ENCODE peak calls at places on chromosomes 11 and 22, in four cellular contexts. Q is endothelial cell; F is CD8-positive, alpha-beta T cell; I is heart left ventricle. U is an unnamed sample.
A peak's percentile ranks its signal among the peaks of the same experiment; 100 is the strongest.

GRCh38 chr11:62705401-62705800 is 1.8 kb downstream of the BSCL2 start:
- DNase-seq in F (no peak), I (no peak), Q (no peak), U (no peak)

GRCh38 chr11:56103210-56103737 is at the start of gene OR8H2:
- DNase-seq in Q (no peak), I (no peak), F (no peak), U (no peak)

GRCh38 chr11:19432370-19433163 is 191.8 kb upstream of the E2F8 start:
- DNase-seq in F (no peak), Q (no peak), I (no peak), U (no peak)

GRCh38 chr11:3138178-3139085 is 26.7 kb downstream of the OSBPL5 start:
- DNase-seq in Q (no peak), I (peak; percentile 30), F (no peak), U (no peak)

GRCh38 chr11:20013346-20014066 is 146.8 kb downstream of the DBX1 start:
- DNase-seq in F (no peak), Q (no peak), I (peak; percentile 56), U (no peak)

GRCh38 chr11:28512143-28512756 is 404.1 kb downstream of the METTL15 start:
- DNase-seq in F (no peak), I (no peak), Q (no peak), U (no peak)

GRCh38 chr22:31142285-31142684 is 2.0 kb upstream of the PLA2G3 start:
- DNase-seq in Q (no peak), I (no peak), F (no peak), U (no peak)

GRCh38 chr22:17785185-17786184 is 11.2 kb upstream of the BID start:
- DNase-seq in I (peak; percentile 70), Q (peak; percentile 64), F (peak; percentile 82), U (no peak)

GRCh38 chr22:49090853-49091135 is 736.9 kb downstream of the BRD1 start:
- DNase-seq in Q (no peak), F (no peak), I (no peak), U (no peak)

GRCh38 chr11:129611661-129612566 is 203.7 kb upstream of the TMEM45B start:
- DNase-seq in F (no peak), I (no peak), Q (no peak), U (no peak)

GRCh38 chr11:57649826-57650738 is at the start of gene YPEL4:
- DNase-seq in F (peak; percentile 80), I (no peak), Q (no peak), U (no peak)

GRCh38 chr11:44110231-44110679 is 14.8 kb downstream of the EXT2 start:
- DNase-seq in F (peak; percentile 65), I (peak; percentile 70), Q (peak; percentile 64), U (peak; percentile 58)

GRCh38 chr11:92954003-92954402 is 15.4 kb upstream of the MTNR1B start:
- DNase-seq in F (no peak), Q (no peak), I (no peak), U (no peak)

GRCh38 chr22:50612715-50613221 is 12.2 kb downstream of the MAPK8IP2 start:
- DNase-seq in Q (no peak), I (no peak), F (no peak), U (no peak)

GRCh38 chr22:49971232-49972162 is 10.9 kb downstream of the PIM3 start:
- DNase-seq in I (peak; percentile 92), Q (peak; percentile 23), F (no peak), U (peak; percentile 7)

GRCh38 chr11:62395885-62396778 is 22.7 kb upstream of the SCGB1A1 start:
- DNase-seq in F (no peak), Q (no peak), I (no peak), U (no peak)

GRCh38 chr11:115920841-115921480 is 416.7 kb upstream of the CADM1 start:
- DNase-seq in I (no peak), F (no peak), Q (no peak), U (no peak)

GRCh38 chr11:31619980-31620379 is 110.4 kb downstream of the ELP4 start:
- DNase-seq in I (no peak), F (no peak), Q (no peak), U (no peak)

GRCh38 chr11:34335801-34336200 is 22.0 kb downstream of the ABTB2 start:
- DNase-seq in Q (no peak), F (no peak), I (no peak), U (no peak)

GRCh38 chr11:61297741-61298140 is 2.6 kb upstream of the VWCE start:
- DNase-seq in I (peak; percentile 60), F (no peak), Q (no peak), U (no peak)

GRCh38 chr22:24437820-24438328 is 10.5 kb downstream of the ADORA2A start:
- DNase-seq in F (peak; percentile 60), I (no peak), Q (no peak), U (no peak)

GRCh38 chr22:41579997-41580355 is 9.7 kb downstream of the PMM1 start:
- DNase-seq in Q (no peak), I (no peak), F (no peak), U (no peak)

GRCh38 chr11:87255589-87255988 is 217.9 kb downstream of the TMEM135 start:
- DNase-seq in F (no peak), Q (no peak), I (no peak), U (no peak)

GRCh38 chr22:25051073-25051472 is 98.6 kb downstream of the KIAA1671 start:
- DNase-seq in F (no peak), Q (no peak), I (no peak), U (no peak)

GRCh38 chr11:26087095-26087935 is 244.6 kb upstream of the ANO3 start:
- DNase-seq in F (no peak), Q (no peak), I (no peak), U (no peak)

GRCh38 chr11:20795005-20795404 is 125.6 kb downstream of the NELL1 start:
- DNase-seq in Q (no peak), I (no peak), F (no peak), U (no peak)

GRCh38 chr11:65498977-65499712 is at the start of gene MALAT1:
- DNase-seq in F (peak; percentile 98), Q (peak; percentile 93), I (peak; percentile 94), U (peak; percentile 99)

GRCh38 chr11:121446752-121447156 is 5.4 kb upstream of the SORL1 start:
- DNase-seq in Q (no peak), F (no peak), I (no peak), U (no peak)

GRCh38 chr11:71153005-71153395 is 99.4 kb downstream of the SHANK2 start:
- DNase-seq in Q (no peak), F (no peak), I (no peak), U (no peak)

GRCh38 chr11:87265915-87266314 is 228.2 kb downstream of the TMEM135 start:
- DNase-seq in Q (no peak), F (no peak), I (no peak), U (no peak)

GRCh38 chr11:94656968-94657367 is 89.8 kb downstream of the PIWIL4 start:
- DNase-seq in I (no peak), F (no peak), Q (no peak), U (no peak)

DNA sequence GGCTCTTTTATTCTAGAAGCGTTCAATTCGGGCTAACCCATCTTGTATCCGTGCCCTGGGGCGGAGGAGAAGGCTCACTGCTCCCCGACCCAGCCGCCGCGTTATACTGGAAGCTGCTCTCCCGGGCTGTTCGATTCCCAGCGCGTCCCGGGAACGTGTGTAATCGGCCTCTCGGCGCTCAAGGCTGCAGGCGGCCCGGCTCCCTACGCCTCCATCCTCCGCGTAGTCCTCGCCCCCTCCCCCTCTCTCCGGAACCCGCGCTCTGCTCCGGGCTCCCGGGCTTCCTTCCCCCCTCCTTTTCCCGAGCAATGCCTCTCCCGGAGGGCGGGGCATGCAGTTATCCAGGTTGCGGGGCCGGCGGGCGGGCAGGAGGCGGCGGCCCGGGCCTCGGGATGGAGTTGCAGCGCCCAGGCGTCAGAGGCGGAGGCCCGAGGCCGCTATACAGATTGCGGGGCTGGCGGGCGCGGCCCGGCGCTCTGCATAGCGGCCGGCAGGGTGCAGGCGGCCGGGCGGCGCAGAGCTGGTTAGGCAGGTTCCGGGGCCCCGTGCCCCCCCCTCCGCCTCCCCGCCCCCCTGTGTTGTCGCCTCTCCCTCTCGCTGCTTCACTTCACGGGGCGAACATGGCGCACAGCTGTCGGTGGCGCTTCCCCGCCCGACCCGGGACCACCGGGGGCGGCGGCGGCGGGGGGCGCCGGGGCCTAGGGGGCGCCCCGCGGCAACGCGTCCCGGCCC is at the start of gene KMT2A:
- DNase-seq in F (peak; percentile 99), Q (peak; percentile 100), I (peak; percentile 98), U (peak; percentile 99)
- TF ChIP-seq CTCF in F (no peak), Q (no peak), I (peak; percentile 8), U (no peak)

GRCh38 chr11:4455439-4455838 is 6.3 kb downstream of the OR52K2 start:
- DNase-seq in Q (no peak), I (no peak), F (no peak), U (no peak)
- TF ChIP-seq CTCF in Q (no peak), I (no peak), F (no peak), U (no peak)

GRCh38 chr11:78213526-78214330 is 25.0 kb downstream of the USP35 start:
- DNase-seq in F (no peak), I (no peak), Q (no peak), U (no peak)
- TF ChIP-seq CTCF in F (no peak), I (no peak), Q (no peak), U (no peak)

DNA sequence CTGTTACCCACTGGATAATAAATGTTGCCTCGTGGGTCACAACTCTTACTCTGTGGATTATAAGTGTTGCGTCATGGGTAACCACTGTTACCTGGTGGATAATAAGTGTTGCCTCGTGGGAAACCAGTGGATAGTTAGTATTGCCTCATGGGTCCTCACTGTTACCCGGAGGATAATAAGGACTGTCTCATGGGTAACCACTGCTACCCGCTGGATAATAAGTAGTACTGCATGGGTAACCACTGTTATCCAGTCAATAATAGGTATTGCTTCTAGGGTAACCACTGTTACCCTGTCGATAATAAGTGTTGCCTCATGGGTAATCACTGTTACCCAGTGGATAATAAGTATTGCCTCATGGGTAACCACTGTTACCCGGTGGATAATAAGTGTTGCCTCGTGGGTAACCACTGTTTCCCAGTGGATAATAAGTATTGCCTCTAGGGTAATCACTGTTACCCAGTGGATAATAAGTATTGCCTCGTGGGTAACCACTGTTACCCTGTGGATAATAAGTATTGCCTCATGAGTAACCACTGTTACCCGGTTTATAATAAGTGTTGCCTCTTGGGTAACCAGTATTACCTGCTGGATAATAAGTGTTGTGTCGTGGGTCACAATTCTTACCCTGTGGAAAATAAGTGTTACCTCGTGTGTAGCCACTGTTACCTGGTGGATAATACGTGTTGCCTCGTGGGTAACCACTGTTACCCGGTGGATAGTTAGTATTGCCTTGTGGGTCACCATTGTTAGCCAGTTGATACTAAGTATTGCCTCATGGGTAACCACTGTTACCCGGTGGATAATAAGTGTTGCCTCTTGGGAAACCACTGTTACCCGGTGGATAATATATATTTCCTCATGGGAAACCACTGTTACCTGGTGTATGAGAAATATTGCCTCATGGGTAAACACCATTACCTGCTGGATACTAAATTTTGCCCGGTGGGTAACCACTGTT is 15.7 kb upstream of the NXPE4 start:
- DNase-seq in F (no peak), I (no peak), Q (no peak), U (no peak)
- TF ChIP-seq CTCF in F (no peak), I (no peak), Q (no peak), U (no peak)

DNA sequence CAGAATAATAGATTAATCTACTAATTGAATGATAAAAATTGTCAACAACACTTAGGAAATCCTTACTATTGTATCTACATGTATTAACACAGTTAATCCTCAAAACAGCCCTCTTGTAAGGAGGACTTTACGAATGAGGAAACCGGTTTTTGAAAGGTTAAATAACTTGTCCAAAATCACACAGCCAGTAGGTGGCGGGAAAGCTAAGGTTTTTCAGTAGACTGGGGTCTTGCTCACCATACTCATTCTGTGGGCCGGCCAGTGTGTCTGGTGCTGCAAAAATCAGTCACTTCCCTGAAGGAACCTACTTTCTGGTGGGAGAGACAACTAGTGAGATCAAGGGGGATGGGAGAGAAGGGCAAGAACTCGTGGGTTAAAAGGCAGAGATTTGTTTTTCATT is 3.8 kb downstream of the DCPS start:
- DNase-seq in F (no peak), Q (peak; percentile 57), I (no peak), U (peak; percentile 59)
- TF ChIP-seq CTCF in F (no peak), Q (peak; percentile 48), I (peak; percentile 36), U (peak; percentile 65)

GRCh38 chr11:60130496-60130895 is 42.0 kb downstream of the MS4A2 start:
- DNase-seq in F (no peak), I (no peak), Q (peak; percentile 44), U (peak; percentile 22)
- TF ChIP-seq CTCF in F (no peak), I (no peak), Q (peak; percentile 19), U (peak; percentile 53)